ENCODE peak calls at places on chromosomes 1 and 21, in six cellular contexts. T, H, K, R, B and D are unnamed samples.

GRCh38 chr21:36917487-36918158 is 48.8 kb downstream of the HLCS start:
- DNase-seq in K (no peak), B (no peak), T (no peak), H (peak; percentile 56), R (no peak), D (no peak)

GRCh38 chr1:9822897-9823692 is 670 bp downstream of the CLSTN1 start:
- DNase-seq in B (peak; percentile 83), H (peak; percentile 34), K (no peak), T (peak; percentile 48), R (no peak), D (no peak)

GRCh38 chr1:169527461-169528213 is 41.9 kb upstream of the SLC19A2 start:
- DNase-seq in K (no peak), B (no peak), H (no peak), R (no peak), T (no peak), D (no peak)

GRCh38 chr1:50989694-50990093 is 19.6 kb downstream of the CDKN2C start:
- DNase-seq in B (no peak), T (no peak), H (no peak), R (no peak), K (no peak), D (no peak)

GRCh38 chr1:46183119-46183842 is 7.0 kb upstream of the P3R3URF start:
- DNase-seq in H (peak; percentile 96), T (no peak), B (peak; percentile 90), K (no peak), R (peak; percentile 90), D (peak; percentile 89)

GRCh38 chr1:11522400-11523235 is 43.7 kb downstream of the DISP3 start:
- DNase-seq in H (no peak), B (peak; percentile 71), R (no peak), K (no peak), T (no peak), D (no peak)

GRCh38 chr1:247840819-247841218 is 877 bp downstream of the OR11L1 start:
- DNase-seq in B (no peak), T (no peak), H (no peak), R (no peak), K (no peak), D (no peak)

GRCh38 chr1:200668514-200669313 is 993 bp downstream of the DDX59 start:
- DNase-seq in R (no peak), T (no peak), H (no peak), K (no peak), B (no peak), D (no peak)

GRCh38 chr1:184882649-184883303 is 91.5 kb downstream of the NIBAN1 start:
- DNase-seq in H (no peak), R (no peak), K (no peak), B (no peak), T (no peak), D (no peak)

GRCh38 chr1:236070753-236071152 is 5.9 kb upstream of the NID1 start:
- DNase-seq in H (no peak), T (no peak), R (no peak), B (no peak), K (no peak), D (no peak)

GRCh38 chr1:76059461-76059860 is 15.1 kb upstream of the ST6GALNAC3 start:
- DNase-seq in R (no peak), T (no peak), K (no peak), B (no peak), H (no peak), D (no peak)

GRCh38 chr1:162019006-162019405 is 4.7 kb downstream of the OLFML2B start:
- DNase-seq in T (no peak), H (peak; percentile 26), R (no peak), K (no peak), B (no peak), D (peak; percentile 59)

GRCh38 chr1:156809281-156809680 is 7.4 kb downstream of the SH2D2A start:
- DNase-seq in K (no peak), T (peak; percentile 13), R (no peak), B (no peak), H (no peak), D (no peak)